ENCODE peak calls at places on chromosomes 1 and 21, in nine cellular contexts. One of them, this sample, is unnamed.

GRCh38 chr1:243713470-243714186 is 136.4 kb downstream of the AKT3 start:
- DNase-seq in heart left ventricle: peak; percentile 12
- DNase-seq in lower leg skin: no peak
- DNase-seq in transverse colon: no peak
- DNase-seq in NB4: peak; percentile 75
- DNase-seq in stomach: no peak
- DNase-seq in GM12892: no peak
- DNase-seq in IMR-90: peak; percentile 44
- DNase-seq in GM12891: no peak
- DNase-seq in this sample: no peak

GRCh38 chr21:16176570-16176969 is 446.8 kb downstream of the USP25 start:
- DNase-seq in heart left ventricle: no peak
- DNase-seq in lower leg skin: no peak
- DNase-seq in transverse colon: no peak
- DNase-seq in NB4: no peak
- DNase-seq in stomach: no peak
- DNase-seq in GM12892: no peak
- DNase-seq in IMR-90: no peak
- DNase-seq in GM12891: no peak
- DNase-seq in this sample: peak; percentile 47

GRCh38 chr1:221511797-221512196 is 230.1 kb downstream of the DUSP10 start:
- DNase-seq in heart left ventricle: no peak
- DNase-seq in lower leg skin: no peak
- DNase-seq in transverse colon: no peak
- DNase-seq in NB4: no peak
- DNase-seq in stomach: no peak
- DNase-seq in GM12892: no peak
- DNase-seq in IMR-90: no peak
- DNase-seq in GM12891: no peak
- DNase-seq in this sample: no peak

GRCh38 chr1:184843732-184844495 is 89.3 kb upstream of the EDEM3 start:
- DNase-seq in heart left ventricle: no peak
- DNase-seq in lower leg skin: no peak
- DNase-seq in transverse colon: peak; percentile 77
- DNase-seq in NB4: no peak
- DNase-seq in stomach: peak; percentile 53
- DNase-seq in GM12892: no peak
- DNase-seq in IMR-90: no peak
- DNase-seq in GM12891: peak; percentile 23
- DNase-seq in this sample: no peak

GRCh38 chr1:182662121-182662890 is 22.1 kb downstream of the RGS8 start:
- DNase-seq in heart left ventricle: no peak
- DNase-seq in lower leg skin: no peak
- DNase-seq in transverse colon: no peak
- DNase-seq in NB4: no peak
- DNase-seq in stomach: no peak
- DNase-seq in GM12892: no peak
- DNase-seq in IMR-90: no peak
- DNase-seq in GM12891: no peak
- DNase-seq in this sample: no peak

GRCh38 chr1:183310753-183311465 is 107.3 kb downstream of the NMNAT2 start:
- DNase-seq in heart left ventricle: no peak
- DNase-seq in lower leg skin: no peak
- DNase-seq in transverse colon: no peak
- DNase-seq in NB4: no peak
- DNase-seq in stomach: no peak
- DNase-seq in GM12892: no peak
- DNase-seq in IMR-90: no peak
- DNase-seq in GM12891: no peak
- DNase-seq in this sample: no peak

GRCh38 chr1:72557446-72558049 is 275.2 kb upstream of the NEGR1 start:
- DNase-seq in heart left ventricle: no peak
- DNase-seq in lower leg skin: no peak
- DNase-seq in transverse colon: no peak
- DNase-seq in NB4: peak; percentile 25
- DNase-seq in stomach: no peak
- DNase-seq in GM12892: no peak
- DNase-seq in IMR-90: peak; percentile 2
- DNase-seq in GM12891: no peak
- DNase-seq in this sample: no peak

GRCh38 chr1:36298640-36299039 is 7.5 kb upstream of the SH3D21 start:
- DNase-seq in heart left ventricle: no peak
- DNase-seq in lower leg skin: no peak
- DNase-seq in transverse colon: no peak
- DNase-seq in NB4: no peak
- DNase-seq in stomach: no peak
- DNase-seq in GM12892: no peak
- DNase-seq in IMR-90: no peak
- DNase-seq in GM12891: no peak
- DNase-seq in this sample: peak; percentile 8

GRCh38 chr1:59415286-59415850 is 118.5 kb downstream of the FGGY start:
- DNase-seq in heart left ventricle: no peak
- DNase-seq in lower leg skin: no peak
- DNase-seq in transverse colon: no peak
- DNase-seq in NB4: no peak
- DNase-seq in stomach: no peak
- DNase-seq in GM12892: no peak
- DNase-seq in IMR-90: no peak
- DNase-seq in GM12891: no peak
- DNase-seq in this sample: no peak

GRCh38 chr1:206001476-206001888 is 1.7 kb downstream of the RAB7B start:
- DNase-seq in heart left ventricle: no peak
- DNase-seq in lower leg skin: peak; percentile 71
- DNase-seq in transverse colon: no peak
- DNase-seq in NB4: peak; percentile 94
- DNase-seq in stomach: no peak
- DNase-seq in GM12892: no peak
- DNase-seq in IMR-90: peak; percentile 97
- DNase-seq in GM12891: no peak
- DNase-seq in this sample: no peak

GRCh38 chr1:45530632-45531135 is 9.0 kb upstream of the PRDX1 start:
- DNase-seq in heart left ventricle: no peak
- DNase-seq in lower leg skin: no peak
- DNase-seq in transverse colon: no peak
- DNase-seq in NB4: no peak
- DNase-seq in stomach: no peak
- DNase-seq in GM12892: no peak
- DNase-seq in IMR-90: no peak
- DNase-seq in GM12891: no peak
- DNase-seq in this sample: no peak

GRCh38 chr21:28811860-28812259 is 180.8 kb downstream of the LTN1 start:
- DNase-seq in heart left ventricle: no peak
- DNase-seq in lower leg skin: no peak
- DNase-seq in transverse colon: no peak
- DNase-seq in NB4: no peak
- DNase-seq in stomach: no peak
- DNase-seq in GM12892: no peak
- DNase-seq in IMR-90: no peak
- DNase-seq in GM12891: no peak
- DNase-seq in this sample: no peak

GRCh38 chr1:209585672-209586071 is 2.2 kb downstream of the CAMK1G start:
- DNase-seq in heart left ventricle: peak; percentile 51
- DNase-seq in lower leg skin: no peak
- DNase-seq in transverse colon: peak; percentile 45
- DNase-seq in NB4: no peak
- DNase-seq in stomach: peak; percentile 65
- DNase-seq in GM12892: no peak
- DNase-seq in IMR-90: no peak
- DNase-seq in GM12891: no peak
- DNase-seq in this sample: peak; percentile 45

GRCh38 chr21:44368711-44369446 is 15.5 kb downstream of the TRPM2 start:
- DNase-seq in heart left ventricle: peak; percentile 4
- DNase-seq in lower leg skin: no peak
- DNase-seq in transverse colon: no peak
- DNase-seq in NB4: no peak
- DNase-seq in stomach: no peak
- DNase-seq in GM12892: no peak
- DNase-seq in IMR-90: no peak
- DNase-seq in GM12891: no peak
- DNase-seq in this sample: no peak

GRCh38 chr1:54542120-54542961 is 5.7 kb upstream of the ACOT11 start:
- DNase-seq in heart left ventricle: peak; percentile 53
- DNase-seq in lower leg skin: no peak
- DNase-seq in transverse colon: peak; percentile 87
- DNase-seq in NB4: peak; percentile 97
- DNase-seq in stomach: peak; percentile 78
- DNase-seq in GM12892: no peak
- DNase-seq in IMR-90: peak; percentile 50
- DNase-seq in GM12891: peak; percentile 52
- DNase-seq in this sample: peak; percentile 75
- TF ChIP-seq POLR2A in heart left ventricle: no peak
- TF ChIP-seq POLR2A in lower leg skin: no peak
- TF ChIP-seq POLR2A in transverse colon: peak; percentile 76
- TF ChIP-seq POLR2A in NB4: peak; percentile 62
- TF ChIP-seq POLR2A in stomach: no peak
- TF ChIP-seq POLR2A in GM12892: no peak
- TF ChIP-seq POLR2A in IMR-90: no peak
- TF ChIP-seq POLR2A in GM12891: no peak
- TF ChIP-seq POLR2A in this sample: no peak

GRCh38 chr1:15974855-15975254 is 1.0 kb downstream of the ZBTB17 start:
- DNase-seq in heart left ventricle: no peak
- DNase-seq in lower leg skin: no peak
- DNase-seq in transverse colon: no peak
- DNase-seq in NB4: peak; percentile 6
- DNase-seq in stomach: no peak
- DNase-seq in GM12892: no peak
- DNase-seq in IMR-90: no peak
- DNase-seq in GM12891: no peak
- DNase-seq in this sample: no peak

GRCh38 chr1:15973772-15974171 is 2.1 kb downstream of the ZBTB17 start:
- DNase-seq in heart left ventricle: no peak
- DNase-seq in lower leg skin: no peak
- DNase-seq in transverse colon: no peak
- DNase-seq in NB4: no peak
- DNase-seq in stomach: no peak
- DNase-seq in GM12892: no peak
- DNase-seq in IMR-90: no peak
- DNase-seq in GM12891: no peak
- DNase-seq in this sample: no peak

GRCh38 chr1:15975358-15975804 is 520 bp downstream of the ZBTB17 start:
- DNase-seq in heart left ventricle: peak; percentile 61
- DNase-seq in lower leg skin: no peak
- DNase-seq in transverse colon: peak; percentile 62
- DNase-seq in NB4: peak; percentile 76
- DNase-seq in stomach: peak; percentile 31
- DNase-seq in GM12892: peak; percentile 63
- DNase-seq in IMR-90: peak; percentile 58
- DNase-seq in GM12891: peak; percentile 73
- DNase-seq in this sample: no peak

GRCh38 chr1:15972409-15972808 is 3.5 kb downstream of the ZBTB17 start:
- DNase-seq in heart left ventricle: no peak
- DNase-seq in lower leg skin: no peak
- DNase-seq in transverse colon: no peak
- DNase-seq in NB4: no peak
- DNase-seq in stomach: no peak
- DNase-seq in GM12892: no peak
- DNase-seq in IMR-90: no peak
- DNase-seq in GM12891: no peak
- DNase-seq in this sample: no peak

DNA sequence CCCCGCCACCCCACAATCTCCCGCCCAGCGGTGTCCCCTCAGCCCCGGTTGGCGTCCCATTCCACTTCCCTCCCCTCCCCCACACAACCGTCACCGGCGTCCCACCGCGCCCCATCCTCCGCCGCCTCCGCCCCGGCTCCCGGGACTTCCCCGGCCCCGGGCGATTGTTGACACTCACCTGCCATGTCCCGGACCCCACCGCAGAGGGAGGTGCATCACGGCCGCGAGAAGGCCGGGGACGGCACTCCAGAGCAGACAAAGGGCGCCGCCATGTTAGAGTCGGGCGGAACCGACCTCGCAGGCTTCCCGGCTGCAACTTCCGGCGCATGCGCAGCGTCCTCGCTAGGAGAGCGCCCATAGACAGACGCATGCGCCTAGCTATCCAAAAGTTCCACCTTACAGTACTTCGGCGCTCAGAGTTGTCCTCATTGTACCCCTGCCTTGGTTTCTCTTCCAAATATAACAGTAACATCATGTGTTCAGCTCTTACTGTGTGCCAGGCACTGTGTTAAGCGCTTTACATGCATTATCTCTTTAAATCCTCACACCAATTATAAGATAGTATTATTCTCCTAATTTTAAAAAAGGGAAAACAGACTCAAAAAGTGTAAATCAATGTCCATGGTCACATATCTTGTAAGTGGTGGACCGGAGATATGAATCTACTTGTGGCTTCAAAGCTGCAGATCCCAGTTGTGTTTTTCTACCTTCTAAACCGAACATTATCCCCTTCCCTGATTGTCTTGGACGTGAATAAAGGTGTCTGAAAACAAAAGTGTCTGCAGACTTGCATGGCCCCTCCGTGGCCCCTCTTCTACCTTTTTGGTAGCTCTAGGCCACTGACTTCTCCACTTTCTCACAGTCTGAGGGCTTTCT is at the start of gene ZBTB17:
- DNase-seq in heart left ventricle: peak; percentile 93
- DNase-seq in lower leg skin: peak; percentile 85
- DNase-seq in transverse colon: peak; percentile 96
- DNase-seq in NB4: peak; percentile 93
- DNase-seq in stomach: peak; percentile 96
- DNase-seq in GM12892: peak; percentile 89
- DNase-seq in IMR-90: peak; percentile 91
- DNase-seq in GM12891: peak; percentile 89
- DNase-seq in this sample: peak; percentile 94
- TF ChIP-seq POLR2A in heart left ventricle: peak; percentile 65
- TF ChIP-seq POLR2A in lower leg skin: no peak
- TF ChIP-seq POLR2A in transverse colon: peak; percentile 81
- TF ChIP-seq POLR2A in NB4: peak; percentile 66
- TF ChIP-seq POLR2A in stomach: no peak
- TF ChIP-seq POLR2A in GM12892: peak; percentile 39
- TF ChIP-seq POLR2A in IMR-90: peak; percentile 81
- TF ChIP-seq POLR2A in GM12891: peak; percentile 46
- TF ChIP-seq POLR2A in this sample: peak; percentile 70

DNA sequence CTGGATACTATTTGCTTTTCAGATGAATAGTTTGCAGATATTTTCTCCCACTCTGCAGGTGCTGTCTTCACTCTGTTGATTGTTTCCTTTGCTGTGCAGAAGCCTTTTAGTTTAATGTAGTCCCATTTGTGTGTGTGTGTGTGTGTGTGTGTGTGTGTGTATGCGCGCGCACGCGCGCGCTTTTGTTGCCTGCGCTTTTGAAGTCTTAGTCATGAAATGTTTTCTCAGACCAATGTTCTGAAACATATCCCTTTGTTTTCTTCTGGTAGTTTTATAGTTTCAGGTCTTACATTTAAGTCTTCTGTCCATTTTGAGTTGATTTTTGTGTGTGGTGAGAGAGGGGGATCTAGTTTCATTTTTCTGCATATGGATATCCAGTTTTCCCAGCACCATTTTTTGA is 63.5 kb downstream of the XPR1 start:
- DNase-seq in heart left ventricle: no peak
- DNase-seq in lower leg skin: no peak
- DNase-seq in transverse colon: no peak
- DNase-seq in NB4: no peak
- DNase-seq in stomach: no peak
- DNase-seq in GM12892: no peak
- DNase-seq in IMR-90: no peak
- DNase-seq in GM12891: no peak
- DNase-seq in this sample: no peak
- TF ChIP-seq POLR2A in heart left ventricle: no peak
- TF ChIP-seq POLR2A in lower leg skin: no peak
- TF ChIP-seq POLR2A in transverse colon: no peak
- TF ChIP-seq POLR2A in NB4: no peak
- TF ChIP-seq POLR2A in stomach: no peak
- TF ChIP-seq POLR2A in GM12892: no peak
- TF ChIP-seq POLR2A in IMR-90: no peak
- TF ChIP-seq POLR2A in GM12891: no peak
- TF ChIP-seq POLR2A in this sample: no peak

GRCh38 chr1:230427981-230428380 is 1.8 kb upstream of the PGBD5 start:
- DNase-seq in heart left ventricle: no peak
- DNase-seq in lower leg skin: no peak
- DNase-seq in transverse colon: no peak
- DNase-seq in NB4: no peak
- DNase-seq in stomach: no peak
- DNase-seq in GM12892: no peak
- DNase-seq in IMR-90: no peak
- DNase-seq in GM12891: no peak
- DNase-seq in this sample: no peak
- TF ChIP-seq POLR2A in heart left ventricle: no peak
- TF ChIP-seq POLR2A in lower leg skin: no peak
- TF ChIP-seq POLR2A in transverse colon: no peak
- TF ChIP-seq POLR2A in NB4: no peak
- TF ChIP-seq POLR2A in stomach: no peak
- TF ChIP-seq POLR2A in GM12892: no peak
- TF ChIP-seq POLR2A in IMR-90: no peak
- TF ChIP-seq POLR2A in GM12891: no peak
- TF ChIP-seq POLR2A in this sample: no peak